ENCODE peak calls at places on chromosome 17, in ten cellular contexts. P is adrenal gland; K is suprapubic skin; L is aorta; G is left ventricle myocardium inferior; E is mucosa of descending colon; R is OCI-LY7; B is small intestine; J is naive thymus-derived CD4-positive, alpha-beta T cell; A is psoas muscle. X is an unnamed sample.
A peak's percentile ranks its signal among the peaks of the same experiment; 100 is the strongest.

GRCh38 chr17:51258756-51259573 is 884 bp downstream of the MBTD1 start:
- DNase-seq in K (no peak), P (peak; percentile 45), R (peak; percentile 52), J (no peak), G (no peak), B (peak; percentile 16), A (peak; percentile 21), E (peak; percentile 56), L (no peak), X (no peak)

GRCh38 chr17:64423881-64424280 is 25.0 kb upstream of the MILR1 start:
- DNase-seq in B (peak; percentile 16), L (no peak), P (no peak), K (no peak), E (no peak), G (no peak), R (no peak), J (no peak), A (no peak), X (no peak)

GRCh38 chr17:68011199-68011665 is 15.0 kb upstream of the C17orf58 start:
- DNase-seq in E (peak; percentile 70), J (peak; percentile 28), G (peak; percentile 56), L (peak; percentile 80), K (no peak), P (peak; percentile 52), A (peak; percentile 63), R (peak; percentile 77), B (peak; percentile 34), X (peak; percentile 72)

GRCh38 chr17:73806768-73807167 is 162.5 kb upstream of the SDK2 start:
- DNase-seq in K (no peak), G (no peak), L (no peak), P (no peak), J (no peak), R (no peak), A (no peak), B (no peak), E (no peak), X (no peak)

GRCh38 chr17:47465165-47465564 is 65.7 kb upstream of the NPEPPS start:
- DNase-seq in E (no peak), A (no peak), G (no peak), B (no peak), L (no peak), J (no peak), P (no peak), R (no peak), K (no peak), X (no peak)

GRCh38 chr17:21017861-21018260 is 24.9 kb downstream of the USP22 start:
- DNase-seq in B (no peak), G (no peak), P (no peak), R (no peak), E (no peak), K (no peak), L (no peak), A (no peak), J (no peak), X (no peak)

GRCh38 chr17:67132366-67132765 is 88.0 kb downstream of the CACNG1 start:
- DNase-seq in A (no peak), E (no peak), B (no peak), K (no peak), P (no peak), L (no peak), J (no peak), R (no peak), G (no peak), X (no peak)

GRCh38 chr17:42118545-42118944 is 2.6 kb downstream of the KAT2A start:
- DNase-seq in R (peak; percentile 71), A (no peak), G (no peak), K (no peak), P (no peak), L (no peak), E (no peak), J (peak; percentile 39), B (peak; percentile 37), X (no peak)

GRCh38 chr17:45958307-45958706 is 40.7 kb upstream of the STH start:
- DNase-seq in J (no peak), G (no peak), A (no peak), R (no peak), L (no peak), K (no peak), E (no peak), B (no peak), P (no peak), X (no peak)

GRCh38 chr17:76826290-76827138 is 41.7 kb upstream of the MGAT5B start:
- DNase-seq in K (no peak), E (no peak), A (no peak), L (no peak), J (no peak), P (no peak), G (no peak), B (no peak), R (no peak), X (no peak)

DNA sequence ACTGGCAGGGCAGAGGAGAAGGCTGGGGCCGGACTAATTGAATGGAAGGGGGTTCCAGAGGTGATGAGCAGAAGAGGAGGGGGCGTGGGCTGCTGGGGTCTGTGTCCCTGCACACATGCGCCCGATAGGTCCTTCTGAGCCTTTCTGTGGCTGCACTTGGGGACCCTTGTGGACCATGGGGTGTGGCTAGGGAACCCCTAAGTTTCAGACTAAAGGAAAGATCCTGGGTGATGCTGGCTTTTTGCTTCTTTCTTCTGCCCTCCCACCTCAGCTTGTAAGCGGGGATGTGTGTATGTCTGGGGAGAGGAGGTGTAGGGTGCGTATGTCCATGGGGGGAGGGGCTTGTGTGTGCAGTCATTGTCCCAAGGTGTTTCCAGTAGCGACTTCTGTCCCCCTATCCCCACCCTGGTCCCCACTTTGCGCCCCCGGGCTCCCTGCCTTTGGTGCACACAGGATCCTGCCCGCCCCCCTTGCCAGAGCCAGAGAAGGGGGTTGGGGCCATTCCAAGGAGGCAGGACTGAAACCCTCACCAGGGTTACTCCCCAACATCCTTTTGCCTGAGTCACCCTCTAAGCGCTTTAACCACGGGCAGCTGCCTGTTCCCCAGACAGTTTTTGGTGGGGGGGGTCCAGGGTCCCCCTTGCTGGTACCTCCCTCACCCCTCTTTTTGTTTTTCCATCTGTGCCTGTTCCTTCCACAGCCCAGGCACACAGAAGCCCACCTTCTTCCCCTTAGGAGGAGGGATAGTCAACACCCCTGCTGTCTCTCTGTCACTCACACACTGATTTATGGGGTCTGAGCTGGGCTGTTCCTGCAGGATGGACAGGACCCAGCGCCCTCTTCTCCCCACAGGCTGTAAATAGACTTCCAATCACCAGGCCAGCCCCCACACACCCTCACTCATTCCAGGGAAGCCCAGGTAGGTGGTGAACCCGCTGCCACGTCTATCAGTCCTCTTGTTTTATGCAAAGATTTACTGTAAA is 83.2 kb downstream of the ARHGAP23 start:
- DNase-seq in R (no peak), E (no peak), P (no peak), K (no peak), J (no peak), B (no peak), L (no peak), G (no peak), A (no peak), X (no peak)
- H3K4me3 ChIP-seq in R (no peak overlapping the region), E (no peak overlapping the region), P (no peak overlapping the region), K (no peak overlapping the region), J (no peak overlapping the region), B (no peak overlapping the region), L (no peak overlapping the region), G (peak overlapping the region; percentile 52), A (no peak overlapping the region), X (no peak overlapping the region)

DNA sequence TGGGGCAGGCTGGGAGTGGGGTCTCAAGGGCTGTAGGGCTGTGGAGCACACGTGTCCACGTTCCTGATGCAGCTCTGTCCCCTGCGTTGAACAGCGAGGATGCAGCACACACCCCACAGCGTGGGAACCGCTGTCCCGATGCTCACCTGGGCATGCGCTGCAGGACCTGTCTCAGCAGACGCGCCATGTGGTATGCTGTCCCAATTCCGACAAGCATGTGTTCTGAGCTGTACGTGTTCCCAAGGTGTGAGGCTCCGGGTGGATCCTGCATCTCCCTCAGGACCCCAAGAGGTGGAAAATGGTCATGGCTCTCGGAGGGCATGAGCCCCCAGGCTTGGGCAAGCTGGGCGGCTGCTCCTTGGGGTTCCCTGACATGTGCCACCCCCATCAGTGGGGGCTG is 34.2 kb downstream of the ENGASE start:
- DNase-seq in P (no peak), J (no peak), B (no peak), E (no peak), K (no peak), L (no peak), A (no peak), R (no peak), G (no peak), X (no peak)
- H3K4me1 ChIP-seq in P (no peaks in the 10 kb centered on the region), J (no peaks in the 10 kb centered on the region), B (no peaks in the 10 kb centered on the region), E (no peaks in the 10 kb centered on the region), K (no peaks in the 10 kb centered on the region), L (no peaks in the 10 kb centered on the region), A (no peaks in the 10 kb centered on the region), R (no peaks in the 10 kb centered on the region), G (no peaks in the 10 kb centered on the region), X (no peaks in the 10 kb centered on the region)

GRCh38 chr17:81349397-81350319 is 45.6 kb upstream of the BAHCC1 start:
- DNase-seq in B (no peak), L (no peak), P (no peak), R (no peak), A (no peak), K (no peak), J (no peak), E (peak; percentile 33), G (no peak), X (no peak)
- H3K36me3 ChIP-seq in B (no peaks in the 10 kb centered on the region), L (no peaks in the 10 kb centered on the region), P (no peaks in the 10 kb centered on the region), R (no peaks in the 10 kb centered on the region), A (no peaks in the 10 kb centered on the region), K (no peaks in the 10 kb centered on the region), J (no peaks in the 10 kb centered on the region), E (no peaks in the 10 kb centered on the region), G (no peaks in the 10 kb centered on the region), X (no peaks in the 10 kb centered on the region)

GRCh38 chr17:79842656-79843474 is 3.6 kb upstream of the CBX4 start:
- DNase-seq in E (peak; percentile 47), R (no peak), L (no peak), P (no peak), J (no peak), G (no peak), A (no peak), B (no peak), K (no peak), X (no peak)
- H3K4me3 ChIP-seq in E (no peak overlapping the region), R (no peak overlapping the region), L (no peak overlapping the region), P (peak overlapping the region; percentile 47), J (peak overlapping the region; percentile 24), G (peak overlapping the region; percentile 82), A (peak overlapping the region; percentile 73), B (no peak overlapping the region), K (peak overlapping the region; percentile 61), X (peak overlapping the region; percentile 61)

X was measured in lower lobe of right lung.